ENCODE peak calls at places on chromosomes 16 and 17, in seven cellular contexts. G is RPMI8226; U is stimulated activated CD8-positive, alpha-beta memory T cell treated with anti-CD3 and anti-CD28 coated beads, Interleukin-15, amount 100 ng/mL, for 24 hours; W is NCI-H345; T is activated gamma-delta T cell treated with anti-CD3 and anti-CD28 coated beads, Interleukin-2, amount 50 U/mL, for 16 hours; F is GM12878; C is activated CD8-positive, alpha-beta memory T cell treated with anti-CD3 and anti-CD28 coated beads, Interleukin-2, amount 50 U/mL, for 48 hours. S is an unnamed sample.

GRCh38 chr17:19652595-19652994 is 4.0 kb downstream of the ALDH3A2 start:
- DNase-seq in G (no peak), U (no peak), W (no peak), T (no peak), F (no peak), C (no peak), S (no peak)

GRCh38 chr16:86923656-86924055 is 345.3 kb downstream of the FOXL1 start:
- DNase-seq in G (no peak), U (no peak), W (no peak), T (no peak), F (no peak), C (no peak), S (no peak)

GRCh38 chr16:75198135-75198600 is 8.8 kb downstream of the CTRB2 start:
- DNase-seq in G (no peak), U (no peak), W (no peak), T (no peak), F (no peak), C (no peak), S (no peak)

GRCh38 chr17:78995022-78995760 is 14.4 kb downstream of the CANT1 start:
- DNase-seq in G (no peak), U (no peak), W (no peak), T (no peak), F (no peak), C (peak), S (no peak)

GRCh38 chr17:29571486-29571882 is 3.0 kb downstream of the TP53I13 start:
- DNase-seq in G (no peak), U (no peak), W (no peak), T (no peak), F (no peak), C (no peak), S (no peak)

GRCh38 chr16:66478733-66479511 is 51.8 kb downstream of the BEAN1 start:
- DNase-seq in G (peak), U (peak), W (peak), T (peak), F (peak), C (peak), S (no peak)

GRCh38 chr16:68369697-68370096 is 58.9 kb downstream of the PRMT7 start:
- DNase-seq in G (peak), U (no peak), W (no peak), T (no peak), F (peak), C (no peak), S (no peak)

GRCh38 chr17:61443475-61443882 is 8.7 kb upstream of the TBX4 start:
- DNase-seq in G (no peak), U (no peak), W (no peak), T (no peak), F (no peak), C (no peak), S (no peak)

GRCh38 chr17:76644995-76645394 is 1.4 kb upstream of the ST6GALNAC1 start:
- DNase-seq in G (no peak), U (no peak), W (no peak), T (no peak), F (no peak), C (no peak), S (no peak)

GRCh38 chr17:14712471-14713075 is 411.7 kb downstream of the HS3ST3B1 start:
- DNase-seq in G (no peak), U (no peak), W (no peak), T (no peak), F (no peak), C (no peak), S (no peak)

GRCh38 chr16:3029499-3030127 is 5.8 kb downstream of the THOC6 start:
- DNase-seq in G (peak), U (no peak), W (peak), T (no peak), F (no peak), C (peak), S (no peak)

GRCh38 chr16:25426829-25427228 is 169.2 kb upstream of the ZKSCAN2 start:
- DNase-seq in G (no peak), U (no peak), W (no peak), T (no peak), F (no peak), C (no peak), S (no peak)

GRCh38 chr17:40558651-40559015 is 6.6 kb downstream of the CCR7 start:
- DNase-seq in G (no peak), U (no peak), W (no peak), T (no peak), F (no peak), C (no peak), S (no peak)

GRCh38 chr17:80891096-80892018 is 100.3 kb upstream of the CHMP6 start:
- DNase-seq in G (no peak), U (peak), W (no peak), T (peak), F (peak), C (peak), S (no peak)

GRCh38 chr17:28405632-28406477 is at the start of gene SLC46A1:
- DNase-seq in G (peak), U (peak), W (peak), T (peak), F (no peak), C (peak), S (no peak)

GRCh38 chr17:28093999-28094716 is 51.7 kb downstream of the NLK start:
- DNase-seq in G (no peak), U (no peak), W (no peak), T (no peak), F (no peak), C (no peak), S (no peak)

GRCh38 chr16:5490499-5490898 is 392.9 kb upstream of the EEF2KMT start:
- DNase-seq in G (peak), U (no peak), W (no peak), T (no peak), F (no peak), C (peak), S (peak)

GRCh38 chr16:14202697-14203096 is 131.6 kb downstream of the MRTFB start:
- DNase-seq in G (no peak), U (no peak), W (peak), T (no peak), F (no peak), C (no peak), S (peak)

GRCh38 chr17:73017653-73018052 is 74.8 kb downstream of the SLC39A11 start:
- DNase-seq in G (no peak), U (no peak), W (no peak), T (no peak), F (no peak), C (no peak), S (no peak)

GRCh38 chr16:1545044-1545736 is 11.7 kb downstream of the TMEM204 start:
- DNase-seq in G (no peak), U (no peak), W (no peak), T (no peak), F (no peak), C (no peak), S (no peak)

GRCh38 chr17:29133146-29133713 is 47.0 kb downstream of the MYO18A start:
- DNase-seq in G (no peak), U (no peak), W (no peak), T (no peak), F (no peak), C (no peak), S (no peak)

GRCh38 chr16:21194771-21195301 is 16.5 kb downstream of the ZP2 start:
- DNase-seq in G (no peak), U (no peak), W (no peak), T (no peak), F (no peak), C (no peak), S (no peak)